ENCODE peak calls at places on chromosome 14, in six cellular contexts. F is neuronal stem cell, Z is left ventricle myocardium inferior, B is heart left ventricle, V is dorsolateral prefrontal cortex, Y is WERI-Rb-1. N is an unnamed sample.

GRCh38 chr14:92500491-92500941 is 13.1 kb upstream of the RIN3 start:
- DNase-seq in F (no peak), Z (peak; percentile 63), B (peak; percentile 69), V (peak; percentile 48), Y (no peak), N (peak; percentile 86)

GRCh38 chr14:66038214-66038977 is 447.8 kb upstream of the CCDC196 start:
- DNase-seq in F (no peak), Z (no peak), B (peak; percentile 34), V (no peak), Y (no peak), N (peak; percentile 32)

GRCh38 chr14:104681689-104682074 is 7.7 kb upstream of the INF2 start:
- DNase-seq in F (peak; percentile 63), Z (peak; percentile 92), B (peak; percentile 94), V (peak; percentile 86), Y (peak; percentile 79), N (peak; percentile 97)

GRCh38 chr14:63603749-63604277 is 37.9 kb downstream of the WDR89 start:
- DNase-seq in F (no peak), Z (no peak), B (no peak), V (no peak), Y (peak; percentile 21), N (no peak)

GRCh38 chr14:66974397-66975025 is 214.7 kb upstream of the GARIN2 start:
- DNase-seq in F (no peak), Z (no peak), B (no peak), V (no peak), Y (no peak), N (no peak)

GRCh38 chr14:35390577-35391387 is 13.8 kb downstream of the NFKBIA start:
- DNase-seq in F (no peak), Z (peak; percentile 15), B (no peak), V (no peak), Y (no peak), N (no peak)

GRCh38 chr14:67137744-67138371 is 51.4 kb upstream of the GARIN2 start:
- DNase-seq in F (no peak), Z (no peak), B (no peak), V (no peak), Y (no peak), N (no peak)

GRCh38 chr14:71166434-71166833 is 259.2 kb downstream of the PCNX1 start:
- DNase-seq in F (no peak), Z (no peak), B (no peak), V (peak; percentile 40), Y (peak; percentile 52), N (no peak)

GRCh38 chr14:38987781-38988180 is 115.3 kb downstream of the SEC23A start:
- DNase-seq in F (no peak), Z (no peak), B (no peak), V (no peak), Y (no peak), N (no peak)
- H3K27ac ChIP-seq in F (no peak overlapping the region), Z (no peak overlapping the region), B (no peak overlapping the region), V (peak overlapping the region; percentile 75), Y (no peak overlapping the region), N (no peak overlapping the region)

GRCh38 chr14:64717870-64718269 is 13.6 kb downstream of the PLEKHG3 start:
- DNase-seq in F (no peak), Z (no peak), B (no peak), V (no peak), Y (no peak), N (peak; percentile 75)

GRCh38 chr14:64714432-64715025 is 10.3 kb downstream of the PLEKHG3 start:
- DNase-seq in F (no peak), Z (no peak), B (no peak), V (no peak), Y (no peak), N (no peak)

GRCh38 chr14:64713677-64714076 is 9.5 kb downstream of the PLEKHG3 start:
- DNase-seq in F (no peak), Z (no peak), B (no peak), V (no peak), Y (no peak), N (no peak)

GRCh38 chr14:64715628-64716412 is 11.6 kb downstream of the PLEKHG3 start:
- DNase-seq in F (no peak), Z (no peak), B (no peak), V (peak; percentile 60), Y (no peak), N (peak; percentile 76)

GRCh38 chr14:64715146-64715627 is 11.0 kb downstream of the PLEKHG3 start:
- DNase-seq in F (no peak), Z (no peak), B (no peak), V (no peak), Y (no peak), N (no peak)
- H3K27ac ChIP-seq in F (peak overlapping the region; percentile 63), Z (peak overlapping the region; percentile 60), B (no peak overlapping the region), V (peak overlapping the region; percentile 93), Y (no peak overlapping the region), N (peak overlapping the region; percentile 78)

GRCh38 chr14:95464103-95464502 is 52.3 kb downstream of the SYNE3 start:
- DNase-seq in F (no peak), Z (no peak), B (no peak), V (no peak), Y (no peak), N (no peak)

GRCh38 chr14:95464524-95464923 is 51.9 kb downstream of the SYNE3 start:
- DNase-seq in F (no peak), Z (no peak), B (no peak), V (no peak), Y (no peak), N (peak; percentile 9)

GRCh38 chr14:95460647-95461478 is 55.6 kb downstream of the SYNE3 start:
- DNase-seq in F (no peak), Z (no peak), B (no peak), V (peak; percentile 85), Y (no peak), N (no peak)

GRCh38 chr14:95463173-95463901 is 53.1 kb downstream of the SYNE3 start:
- DNase-seq in F (no peak), Z (no peak), B (peak; percentile 50), V (no peak), Y (no peak), N (peak; percentile 65)

DNA sequence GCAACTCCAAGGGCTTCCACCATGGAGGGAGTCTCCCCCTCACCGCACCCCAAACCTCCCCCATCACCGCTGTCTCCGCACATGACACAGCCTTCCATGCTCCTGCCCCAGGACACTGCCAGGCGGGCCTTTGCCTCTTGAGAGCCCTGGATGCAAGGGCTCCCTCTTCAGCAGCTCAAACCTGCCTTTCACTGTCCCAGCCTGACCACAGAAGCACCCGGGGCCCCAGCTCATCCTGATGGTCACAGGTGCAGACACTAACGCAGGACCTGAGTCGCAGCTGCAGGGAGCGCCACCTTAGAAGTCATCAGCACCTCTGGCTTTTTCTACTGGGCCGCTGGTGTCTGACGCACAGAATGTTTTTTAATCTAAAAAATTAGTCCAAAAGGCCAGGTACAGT is 54.0 kb downstream of the SYNE3 start:
- DNase-seq in F (no peak), Z (no peak), B (no peak), V (no peak), Y (no peak), N (no peak)
- H3K27ac ChIP-seq in F (no peak overlapping the region), Z (no peak overlapping the region), B (peak overlapping the region; percentile 42), V (peak overlapping the region; percentile 97), Y (no peak overlapping the region), N (no peak overlapping the region)

GRCh38 chr14:53358166-53358565 is 205.0 kb upstream of the DDHD1 start:
- DNase-seq in F (no peak), Z (no peak), B (no peak), V (no peak), Y (no peak), N (no peak)
- H3K27ac ChIP-seq in F (no peak overlapping the region), Z (no peak overlapping the region), B (no peak overlapping the region), V (no peak overlapping the region), Y (no peak overlapping the region), N (no peak overlapping the region)

DNA sequence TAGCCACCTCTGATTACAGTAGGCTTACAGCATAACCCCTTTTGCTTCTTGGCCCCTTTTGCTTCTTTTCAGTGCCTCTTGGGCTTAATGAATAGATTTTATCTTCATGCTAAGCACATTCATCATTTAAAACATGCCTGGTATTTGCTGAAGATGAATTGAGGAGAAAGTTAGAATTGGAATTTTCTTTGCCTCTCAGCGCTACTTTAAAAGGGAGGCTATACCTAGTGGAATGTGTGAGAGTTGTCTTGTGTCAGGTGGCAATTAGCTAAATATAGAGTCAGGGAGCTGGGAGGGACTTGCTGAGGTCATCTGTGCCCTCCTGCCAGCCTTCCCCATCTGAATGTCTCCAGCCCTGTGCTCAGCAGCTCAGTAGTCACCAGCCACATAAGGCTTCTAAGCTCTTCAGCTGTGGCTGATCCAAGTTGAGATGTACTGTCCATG is 132.2 kb downstream of the SAMD4A start:
- DNase-seq in F (no peak), Z (peak; percentile 56), B (peak; percentile 77), V (no peak), Y (peak; percentile 64), N (peak; percentile 76)
- H3K27ac ChIP-seq in F (no peak overlapping the region), Z (peak overlapping the region; percentile 94), B (peak overlapping the region; percentile 74), V (no peak overlapping the region), Y (peak overlapping the region; percentile 83), N (peak overlapping the region; percentile 59)

GRCh38 chr14:99758915-99759545 is 34.2 kb upstream of the EML1 start:
- DNase-seq in F (no peak), Z (no peak), B (no peak), V (peak; percentile 7), Y (no peak), N (no peak)

GRCh38 chr14:99757331-99758070 is 35.7 kb upstream of the EML1 start:
- DNase-seq in F (no peak), Z (no peak), B (no peak), V (peak; percentile 37), Y (no peak), N (peak; percentile 15)

GRCh38 chr14:99756796-99757195 is 36.4 kb upstream of the EML1 start:
- DNase-seq in F (no peak), Z (no peak), B (no peak), V (peak; percentile 27), Y (no peak), N (peak; percentile 45)

GRCh38 chr14:99759546-99759925 is 33.7 kb upstream of the EML1 start:
- DNase-seq in F (no peak), Z (no peak), B (no peak), V (no peak), Y (peak; percentile 64), N (no peak)

DNA sequence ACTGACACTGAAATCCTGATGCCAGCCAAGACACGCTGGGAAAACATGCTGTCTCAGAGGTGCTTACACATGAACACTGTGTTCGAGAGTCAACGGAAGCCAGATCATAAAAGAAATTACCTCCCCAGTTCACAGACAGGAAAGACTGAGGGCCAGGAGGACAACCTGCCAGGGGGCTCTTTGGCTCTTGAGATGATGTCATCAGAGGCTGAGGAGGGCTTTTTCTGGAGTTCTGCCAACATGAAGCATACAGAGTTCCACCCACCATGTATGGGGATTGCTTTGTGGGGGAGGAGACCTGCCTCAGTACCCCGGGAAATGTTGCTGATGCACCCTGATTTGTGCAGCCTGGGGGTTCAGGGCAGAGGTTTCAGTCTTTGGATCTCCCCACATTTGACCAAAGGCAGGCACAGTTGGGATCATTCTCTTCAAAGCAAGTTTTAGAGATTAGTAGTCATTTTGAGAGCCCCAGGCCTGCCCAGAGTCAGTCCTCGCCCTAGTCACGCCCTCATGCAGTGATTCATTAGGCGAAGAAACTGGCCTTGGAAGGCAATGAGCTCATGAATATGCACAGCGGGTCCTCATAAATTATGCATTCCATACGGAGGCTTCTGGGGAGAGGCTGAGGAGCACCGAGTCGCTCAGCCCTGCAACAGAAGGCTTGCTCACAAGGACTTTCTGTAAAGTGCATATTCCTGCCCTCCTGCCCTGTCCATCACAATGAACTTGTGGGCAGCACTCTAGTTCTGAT is 34.9 kb upstream of the EML1 start:
- DNase-seq in F (no peak), Z (no peak), B (no peak), V (peak; percentile 26), Y (no peak), N (no peak)
- H3K27ac ChIP-seq in F (no peak overlapping the region), Z (no peak overlapping the region), B (no peak overlapping the region), V (no peak overlapping the region), Y (no peak overlapping the region), N (no peak overlapping the region)